ENCODE peak calls at places on chromosomes 2 and 18, in six cellular contexts. A is WTC11, B is psoas muscle, L is transverse colon, I is right atrium auricular region, Z is type B pancreatic cell. R is an unnamed sample.

GRCh38 chr2:169469952-169470572 is 9.2 kb upstream of the BBS5 start:
- DNase-seq in L (no peak), B (no peak), Z (no peak), A (no peak), I (no peak), R (no peak)

GRCh38 chr2:43542285-43542933 is 53.4 kb downstream of the THADA start:
- DNase-seq in L (no peak), Z (no peak), A (no peak), I (no peak), B (no peak), R (no peak)

GRCh38 chr2:39658371-39658770 is 7.3 kb upstream of the TMEM178A start:
- DNase-seq in A (no peak), I (no peak), Z (no peak), B (no peak), L (no peak), R (no peak)

GRCh38 chr2:177983183-177983788 is 89.3 kb downstream of the PDE11A start:
- DNase-seq in Z (no peak), L (peak), B (peak), A (peak), I (no peak), R (peak)

GRCh38 chr18:2883137-2883671 is 36.4 kb downstream of the EMILIN2 start:
- DNase-seq in I (no peak), L (peak), B (no peak), A (no peak), Z (no peak), R (no peak)

GRCh38 chr2:159362816-159363251 is 76.3 kb upstream of the WDSUB1 start:
- DNase-seq in A (no peak), Z (no peak), L (no peak), I (no peak), B (no peak), R (no peak)

GRCh38 chr2:215055891-215056290 is 82.5 kb downstream of the ABCA12 start:
- DNase-seq in A (no peak), L (no peak), B (no peak), I (no peak), Z (no peak), R (no peak)

GRCh38 chr2:226673314-226673723 is 126.3 kb downstream of the IRS1 start:
- DNase-seq in L (peak), B (peak), I (no peak), A (no peak), Z (no peak), R (no peak)

GRCh38 chr2:233145726-233146125 is 85.6 kb downstream of the INPP5D start:
- DNase-seq in B (no peak), L (no peak), A (no peak), Z (no peak), I (no peak), R (no peak)

GRCh38 chr2:219230201-219230540 is 565 bp downstream of the ANKZF1 start:
- DNase-seq in I (peak), L (peak), B (no peak), A (peak), Z (no peak), R (peak)

GRCh38 chr18:27717816-27718215 is 459.1 kb downstream of the CDH2 start:
- DNase-seq in I (no peak), B (no peak), A (no peak), L (no peak), Z (no peak), R (no peak)

GRCh38 chr2:239227661-239228371 is 173.0 kb downstream of the HDAC4 start:
- DNase-seq in A (no peak), Z (no peak), I (no peak), B (peak), L (no peak), R (no peak)

GRCh38 chr18:48319796-48320638 is 89.2 kb downstream of the ZBTB7C start:
- DNase-seq in Z (no peak), A (no peak), B (no peak), I (no peak), L (peak), R (no peak)

GRCh38 chr2:215921884-215922283 is 91.5 kb downstream of the MREG start:
- DNase-seq in L (no peak), B (peak), A (no peak), Z (no peak), I (no peak), R (no peak)

GRCh38 chr2:37786854-37787253 is 115.4 kb upstream of the CDC42EP3 start:
- DNase-seq in I (no peak), B (peak), L (peak), A (no peak), Z (no peak), R (no peak)

GRCh38 chr2:206296128-206296527 is 21.7 kb downstream of the ZDBF2 start:
- DNase-seq in A (no peak), B (no peak), I (no peak), Z (no peak), L (no peak), R (no peak)

DNA sequence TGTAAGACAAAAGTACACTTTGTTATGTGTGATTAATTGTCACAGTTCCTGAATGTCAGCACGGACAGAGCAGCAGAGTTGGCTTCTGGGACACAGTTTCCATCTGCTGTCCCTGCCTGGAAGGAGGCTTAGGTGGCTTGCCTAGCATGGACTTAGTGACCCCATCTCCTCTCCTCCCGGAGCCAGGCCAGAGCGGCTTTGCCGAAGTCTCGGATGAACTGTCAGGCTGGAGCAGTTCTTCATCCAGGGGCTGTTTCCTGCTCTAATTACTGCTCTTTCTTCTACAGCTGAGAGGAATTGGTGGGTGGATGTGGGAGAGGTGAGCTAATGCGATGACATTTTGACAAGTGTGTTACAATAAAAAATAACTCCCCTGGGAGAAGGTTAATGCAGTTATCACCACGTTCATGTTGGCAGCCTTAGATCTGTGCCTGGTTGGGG is 102.0 kb downstream of the SH3RF3 start:
- DNase-seq in I (peak), Z (no peak), A (no peak), B (peak), L (no peak), R (peak)
- TF ChIP-seq CTCF in I (no peak), Z (no peak), A (no peak), B (no peak), L (no peak), R (no peak)

GRCh38 chr2:152441961-152442360 is 107.0 kb downstream of the FMNL2 start:
- DNase-seq in A (no peak), B (no peak), L (no peak), Z (no peak), I (no peak), R (no peak)
- TF ChIP-seq CTCF in A (no peak), B (no peak), L (no peak), Z (no peak), I (no peak), R (no peak)

GRCh38 chr2:97748397-97748796 is 35.0 kb downstream of the ZAP70 start:
- DNase-seq in A (peak), Z (peak), B (no peak), L (peak), I (no peak), R (peak)
- TF ChIP-seq CTCF in A (peak), Z (peak), B (peak), L (peak), I (peak), R (peak)

DNA sequence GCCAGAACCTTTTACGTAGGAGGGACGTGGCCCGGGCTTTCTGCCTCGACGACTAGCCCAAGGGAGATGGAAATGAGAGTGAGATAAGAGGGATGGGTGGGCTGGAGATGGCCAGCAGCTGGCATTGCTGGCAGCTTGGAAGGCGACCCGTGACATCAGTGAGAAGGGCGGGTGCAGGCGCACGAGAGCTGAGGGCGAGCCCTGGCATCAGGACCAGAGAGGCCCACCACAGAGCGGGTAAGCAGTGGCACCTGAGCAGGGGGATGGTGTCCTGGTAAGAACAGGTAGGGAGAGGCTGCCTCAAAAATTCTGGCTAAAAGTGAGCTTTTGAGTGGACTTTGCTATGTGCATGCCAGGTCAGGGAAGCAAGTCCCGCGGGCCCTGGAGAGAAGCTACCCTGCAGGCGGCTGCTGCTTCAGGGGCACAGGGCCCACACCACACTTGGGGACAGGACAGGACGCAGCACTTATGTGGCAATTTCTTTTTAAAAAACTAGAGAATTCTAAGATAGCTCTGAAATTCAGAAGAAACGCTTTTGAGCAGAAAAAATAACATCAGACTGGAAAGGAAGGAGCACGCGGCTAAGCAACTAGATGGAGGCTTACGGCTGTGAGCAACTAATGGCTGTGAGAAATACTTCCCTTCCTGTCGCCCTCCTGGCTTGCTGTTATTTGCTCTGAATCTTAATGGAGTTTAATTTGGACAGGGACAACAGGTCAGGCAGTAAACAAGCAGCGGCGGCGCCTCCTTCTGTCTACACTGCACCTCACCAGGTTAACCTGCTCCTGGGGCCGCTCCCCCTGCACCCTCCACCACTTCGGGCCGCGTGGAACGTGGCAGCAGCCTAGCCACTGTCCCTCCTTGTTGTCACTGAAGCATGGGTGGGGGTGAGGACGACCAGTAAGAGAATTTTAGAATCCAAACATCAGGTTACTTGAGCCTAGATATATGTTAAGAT is 20.5 kb downstream of the THAP4 start:
- DNase-seq in L (no peak), A (peak), B (no peak), I (no peak), Z (no peak), R (no peak)
- TF ChIP-seq CTCF in L (no peak), A (no peak), B (no peak), I (no peak), Z (no peak), R (no peak)

DNA sequence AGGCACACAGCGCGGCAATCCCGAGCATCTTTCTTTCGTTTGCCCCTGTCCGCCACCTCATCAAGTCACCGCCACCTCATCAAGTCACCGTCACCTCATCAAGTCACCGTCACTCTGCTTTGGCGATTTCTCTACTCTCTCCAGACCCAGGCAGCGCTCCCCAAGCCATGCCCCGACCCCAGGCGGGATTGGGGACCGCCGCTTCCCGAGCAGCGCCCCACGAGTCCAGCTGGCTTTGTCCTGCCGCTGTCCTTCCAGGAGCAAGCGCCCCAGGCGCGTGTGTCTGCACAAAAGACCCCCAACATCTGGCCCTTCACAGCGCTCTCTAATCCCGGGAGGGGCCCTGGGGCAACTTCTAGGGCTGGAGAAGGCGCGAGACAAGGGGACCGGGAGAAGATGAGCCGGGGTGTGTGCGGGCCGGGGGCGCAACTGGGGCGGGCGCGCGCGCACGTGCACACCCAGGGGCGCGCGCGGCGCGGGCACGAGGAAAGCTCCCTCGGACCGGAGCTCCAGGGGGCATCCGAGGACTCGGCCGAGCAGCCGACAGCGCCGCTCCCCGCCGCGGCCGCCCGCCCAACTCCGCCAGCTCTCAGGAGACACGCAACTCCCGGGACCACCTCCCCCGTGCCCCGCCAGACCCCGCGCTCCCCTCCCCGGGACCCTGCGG is 630 bp upstream of the RNF152 start:
- DNase-seq in B (peak), A (peak), I (no peak), L (peak), Z (peak), R (peak)
- TF ChIP-seq CTCF in B (no peak), A (no peak), I (peak), L (no peak), Z (peak), R (no peak)

GRCh38 chr2:61634512-61634911 is 96.4 kb upstream of the XPO1 start:
- DNase-seq in L (no peak), I (no peak), Z (no peak), A (no peak), B (no peak), R (no peak)

GRCh38 chr2:61631321-61631720 is 93.2 kb upstream of the XPO1 start:
- DNase-seq in A (no peak), B (no peak), Z (no peak), I (no peak), L (no peak), R (no peak)

GRCh38 chr2:61632276-61633169 is 94.4 kb upstream of the XPO1 start:
- DNase-seq in A (peak), B (no peak), I (no peak), L (no peak), Z (no peak), R (no peak)

GRCh38 chr2:61636686-61637085 is 98.5 kb upstream of the XPO1 start:
- DNase-seq in A (no peak), I (no peak), L (no peak), B (no peak), Z (no peak), R (no peak)

DNA sequence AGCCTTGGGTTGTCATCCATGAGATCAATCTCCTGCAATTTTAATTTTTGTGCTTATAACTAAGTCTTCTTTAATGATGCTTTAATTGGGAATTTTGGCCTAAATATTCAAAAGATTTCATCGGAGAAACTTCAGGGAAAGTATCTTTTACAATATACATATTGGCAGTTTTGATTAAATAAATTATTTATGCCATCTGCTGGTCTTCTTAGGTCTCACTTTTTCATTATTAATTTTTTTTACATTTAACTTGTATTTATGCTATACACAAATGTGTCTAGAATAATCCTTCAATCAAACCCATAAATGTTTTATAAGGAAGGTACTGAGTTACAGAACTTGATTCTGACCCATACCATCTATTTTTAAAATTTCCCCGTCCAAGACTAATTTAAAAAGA is 95.1 kb upstream of the XPO1 start:
- DNase-seq in I (no peak), B (no peak), A (no peak), L (no peak), Z (no peak), R (no peak)
- TF ChIP-seq CTCF in I (peak), B (no peak), A (no peak), L (no peak), Z (peak), R (no peak)

GRCh38 chr18:8461544-8461943 is 147.7 kb upstream of the RAB12 start:
- DNase-seq in B (no peak), I (no peak), A (no peak), Z (peak), L (no peak), R (no peak)
- TF ChIP-seq CTCF in B (no peak), I (no peak), A (no peak), Z (no peak), L (no peak), R (no peak)

GRCh38 chr2:42250925-42251324 is 81.8 kb downstream of the EML4 start:
- DNase-seq in Z (no peak), I (no peak), B (no peak), L (no peak), A (no peak), R (no peak)

GRCh38 chr2:42252464-42252863 is 83.3 kb downstream of the EML4 start:
- DNase-seq in I (no peak), B (no peak), A (no peak), L (no peak), Z (no peak), R (no peak)

GRCh38 chr2:42254186-42254911 is 85.2 kb downstream of the EML4 start:
- DNase-seq in B (no peak), Z (no peak), I (no peak), L (no peak), A (no peak), R (no peak)

GRCh38 chr2:42261531-42262195 is 92.5 kb downstream of the EML4 start:
- DNase-seq in I (no peak), L (no peak), A (no peak), B (no peak), Z (no peak), R (no peak)

GRCh38 chr2:42256502-42256901 is 87.3 kb downstream of the EML4 start:
- DNase-seq in L (no peak), A (no peak), I (no peak), Z (no peak), B (no peak), R (no peak)
- TF ChIP-seq CTCF in L (no peak), A (no peak), I (no peak), Z (no peak), B (no peak), R (no peak)